ENCODE peak calls at places on chromosomes 4 and X, in eight cellular contexts. M is fibroblast of lung, A is Calu3, I is left lung, X is lower leg skin, W is progenitor cell of endocrine pancreas, F is WTC11, O is Caco-2. Q is an unnamed sample.

GRCh38 chrX:108307408-108308085 is 130.7 kb downstream of the COL4A6 start:
- DNase-seq in M (no peak), A (no peak), I (peak), X (no peak), W (no peak), F (no peak), O (peak), Q (no peak)

GRCh38 chrX:39854772-39855747 is 242.7 kb downstream of the BCOR start:
- DNase-seq in M (no peak), A (no peak), I (no peak), X (no peak), W (no peak), F (no peak), O (no peak), Q (no peak)

GRCh38 chr4:41748788-41749445 is 392 bp upstream of the PHOX2B start:
- DNase-seq in M (no peak), A (no peak), I (no peak), X (no peak), W (no peak), F (no peak), O (no peak), Q (no peak)

GRCh38 chrX:153645921-153646481 is 1.0 kb upstream of the DUSP9 start:
- DNase-seq in M (no peak), A (no peak), I (no peak), X (no peak), W (no peak), F (no peak), O (peak), Q (no peak)

GRCh38 chrX:139126493-139126892 is 404.0 kb upstream of the F9 start:
- DNase-seq in M (no peak), A (peak), I (no peak), X (no peak), W (peak), F (peak), O (peak), Q (no peak)

GRCh38 chrX:70505451-70505841 is 60.8 kb downstream of the DLG3 start:
- DNase-seq in M (no peak), A (no peak), I (no peak), X (no peak), W (no peak), F (no peak), O (no peak), Q (no peak)

GRCh38 chr4:41361831-41362646 is 105.3 kb downstream of the UCHL1 start:
- DNase-seq in M (no peak), A (no peak), I (no peak), X (no peak), W (no peak), F (no peak), O (no peak), Q (no peak)

GRCh38 chrX:54171527-54171926 is 11.5 kb downstream of the FAM120C start:
- DNase-seq in M (peak), A (no peak), I (no peak), X (no peak), W (no peak), F (no peak), O (no peak), Q (no peak)

GRCh38 chr4:8582436-8582835 is 2.2 kb downstream of the GPR78 start:
- DNase-seq in M (no peak), A (no peak), I (peak), X (no peak), W (no peak), F (peak), O (peak), Q (no peak)

GRCh38 chr4:26023191-26023972 is 109.4 kb downstream of the SMIM20 start:
- DNase-seq in M (no peak), A (no peak), I (no peak), X (no peak), W (no peak), F (no peak), O (no peak), Q (no peak)

GRCh38 chr4:140626982-140627381 is 58.2 kb upstream of the UCP1 start:
- DNase-seq in M (peak), A (no peak), I (no peak), X (no peak), W (no peak), F (no peak), O (no peak), Q (no peak)

GRCh38 chr4:151801547-151802516 is 41.0 kb upstream of the GATB start:
- DNase-seq in M (peak), A (peak), I (no peak), X (no peak), W (no peak), F (peak), O (peak), Q (peak)

GRCh38 chr4:169143335-169143734 is 127.4 kb downstream of the SH3RF1 start:
- DNase-seq in M (no peak), A (no peak), I (no peak), X (no peak), W (no peak), F (no peak), O (no peak), Q (no peak)

GRCh38 chr4:53365121-53365485 is 758 bp downstream of the SCFD2 start:
- DNase-seq in M (no peak), A (peak), I (no peak), X (no peak), W (no peak), F (no peak), O (no peak), Q (no peak)

GRCh38 chr4:67522851-67523671 is 22.2 kb downstream of the CENPC start:
- DNase-seq in M (peak), A (no peak), I (no peak), X (no peak), W (no peak), F (no peak), O (no peak), Q (no peak)

GRCh38 chr4:16692021-16692420 is 206.4 kb downstream of the LDB2 start:
- DNase-seq in M (peak), A (no peak), I (no peak), X (no peak), W (no peak), F (no peak), O (no peak), Q (no peak)

GRCh38 chr4:41814565-41814964 is 66.0 kb upstream of the PHOX2B start:
- DNase-seq in M (peak), A (no peak), I (no peak), X (no peak), W (no peak), F (peak), O (no peak), Q (peak)

GRCh38 chrX:107718156-107718621 is 57.4 kb downstream of the TSC22D3 start:
- DNase-seq in M (peak), A (peak), I (no peak), X (peak), W (peak), F (peak), O (peak), Q (peak)

GRCh38 chr4:856468-856901 is 30.6 kb upstream of the CPLX1 start:
- DNase-seq in M (no peak), A (no peak), I (peak), X (no peak), W (no peak), F (no peak), O (no peak), Q (no peak)

GRCh38 chrX:73855546-73855945 is 292.5 kb downstream of the CHIC1 start:
- DNase-seq in M (peak), A (peak), I (no peak), X (peak), W (peak), F (peak), O (peak), Q (peak)

GRCh38 chr4:182391111-182391684 is 148.0 kb downstream of the TENM3 start:
- DNase-seq in M (no peak), A (no peak), I (no peak), X (no peak), W (no peak), F (no peak), O (no peak), Q (no peak)

GRCh38 chrX:114797494-114797893 is 213.6 kb downstream of the HTR2C start:
- DNase-seq in M (no peak), A (peak), I (no peak), X (no peak), W (no peak), F (no peak), O (no peak), Q (no peak)

GRCh38 chr4:169620846-169621228 is 459 bp downstream of the CLCN3 start:
- DNase-seq in M (no peak), A (no peak), I (no peak), X (peak), W (no peak), F (no peak), O (no peak), Q (no peak)

GRCh38 chr4:158003212-158003611 is 169.6 kb downstream of the GASK1B start:
- DNase-seq in M (no peak), A (no peak), I (no peak), X (no peak), W (no peak), F (no peak), O (no peak), Q (no peak)

GRCh38 chrX:119067023-119067739 is 5.6 kb upstream of the CT47C1 start:
- DNase-seq in M (peak), A (peak), I (no peak), X (peak), W (peak), F (peak), O (peak), Q (peak)

GRCh38 chr4:126604273-126604867 is 1028.4 kb upstream of the INTU start:
- DNase-seq in M (peak), A (peak), I (no peak), X (no peak), W (no peak), F (peak), O (no peak), Q (peak)

GRCh38 chr4:119209077-119209476 is 3.4 kb upstream of the USP53 start:
- DNase-seq in M (peak), A (peak), I (no peak), X (peak), W (no peak), F (no peak), O (no peak), Q (no peak)

GRCh38 chrX:84240848-84241565 is 53.0 kb upstream of the RPS6KA6 start:
- DNase-seq in M (peak), A (no peak), I (no peak), X (no peak), W (no peak), F (no peak), O (no peak), Q (no peak)

GRCh38 chr4:77844363-77844762 is 18.3 kb upstream of the MRPL1 start:
- DNase-seq in M (no peak), A (no peak), I (no peak), X (no peak), W (no peak), F (no peak), O (no peak), Q (no peak)

GRCh38 chr4:89640620-89641366 is 196.2 kb downstream of the SNCA start:
- DNase-seq in M (peak), A (peak), I (peak), X (no peak), W (peak), F (peak), O (peak), Q (peak)

GRCh38 chrX:97863261-97863660 is 979.6 kb downstream of the RPA4 start:
- DNase-seq in M (no peak), A (no peak), I (no peak), X (no peak), W (no peak), F (no peak), O (no peak), Q (no peak)
- TF ChIP-seq CTCF in M (no peak), A (no peak), I (no peak), X (no peak), W (no peak), F (no peak), O (no peak), Q (no peak)

GRCh38 chrX:21843179-21843578 is 3.8 kb downstream of the MBTPS2 start:
- DNase-seq in M (no peak), A (no peak), I (no peak), X (no peak), W (no peak), F (no peak), O (no peak), Q (no peak)

GRCh38 chrX:21838937-21839333 is 482 bp upstream of the MBTPS2 start:
- DNase-seq in M (peak), A (peak), I (no peak), X (no peak), W (no peak), F (no peak), O (no peak), Q (no peak)

GRCh38 chrX:21840199-21840557 is 761 bp downstream of the MBTPS2 start:
- DNase-seq in M (no peak), A (no peak), I (no peak), X (no peak), W (no peak), F (no peak), O (no peak), Q (no peak)

GRCh38 chrX:21837056-21837455 is 2.4 kb upstream of the MBTPS2 start:
- DNase-seq in M (no peak), A (no peak), I (no peak), X (no peak), W (no peak), F (no peak), O (no peak), Q (no peak)

GRCh38 chrX:21839334-21840198 is at the start of gene MBTPS2:
- DNase-seq in M (peak), A (peak), I (peak), X (peak), W (peak), F (peak), O (peak), Q (peak)
- TF ChIP-seq CTCF in M (peak), A (no peak), I (no peak), X (no peak), W (no peak), F (no peak), O (no peak), Q (peak)

DNA sequence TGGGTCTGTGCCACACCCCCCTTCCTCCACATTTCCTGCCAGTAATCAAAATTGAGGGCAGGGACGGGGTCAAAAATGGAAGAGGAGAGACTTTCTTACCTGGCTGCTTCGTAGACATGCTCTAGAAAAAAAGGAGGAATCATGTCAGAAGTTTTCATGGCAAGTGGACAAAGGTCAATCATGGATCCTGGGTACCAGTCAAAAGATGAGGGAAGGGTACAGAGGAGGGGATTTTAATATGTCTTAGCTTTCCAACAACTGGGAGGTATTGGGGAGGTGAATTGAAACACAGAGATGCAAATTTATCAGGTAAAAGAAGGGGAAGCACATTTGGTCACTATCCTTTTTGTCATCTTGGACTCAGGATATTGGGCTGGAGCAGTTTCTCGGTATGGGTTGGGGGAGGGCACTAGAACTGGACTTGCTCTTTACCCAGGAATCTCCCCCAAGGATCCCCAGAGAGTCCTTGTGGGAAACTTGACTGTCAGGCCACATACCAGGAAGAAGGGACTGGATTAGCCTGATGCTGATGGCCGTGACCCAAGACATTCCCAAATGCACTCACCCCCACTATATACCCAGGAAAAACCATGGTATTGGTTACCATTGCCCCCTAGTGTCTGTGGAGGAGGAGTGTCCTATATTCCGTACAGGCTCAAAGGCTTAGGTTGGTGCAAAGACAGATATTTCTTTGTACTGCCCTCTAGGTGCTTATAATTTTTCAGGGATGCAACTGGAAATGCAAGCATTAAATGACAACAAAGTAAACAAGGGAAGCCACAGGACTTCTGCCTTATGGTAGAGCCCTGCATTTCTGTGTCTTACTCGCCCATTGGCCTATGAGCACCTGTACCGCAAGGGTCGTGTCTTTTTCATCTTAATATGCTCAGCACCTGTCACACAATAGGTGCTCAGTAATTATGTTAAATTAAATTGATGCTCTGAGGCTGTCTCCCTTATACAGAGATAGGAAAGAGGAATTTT is 16.8 kb downstream of the VSIG4 start:
- DNase-seq in M (no peak), A (no peak), I (no peak), X (no peak), W (no peak), F (no peak), O (no peak), Q (no peak)
- TF ChIP-seq CTCF in M (no peak), A (no peak), I (no peak), X (no peak), W (no peak), F (no peak), O (no peak), Q (no peak)

GRCh38 chr4:138010639-138011038 is 231.5 kb downstream of the SLC7A11 start:
- DNase-seq in M (no peak), A (no peak), I (no peak), X (no peak), W (no peak), F (no peak), O (no peak), Q (no peak)

GRCh38 chr4:138005486-138005885 is 236.7 kb downstream of the SLC7A11 start:
- DNase-seq in M (no peak), A (no peak), I (no peak), X (no peak), W (no peak), F (no peak), O (no peak), Q (no peak)

GRCh38 chr4:138003248-138003647 is 238.9 kb downstream of the SLC7A11 start:
- DNase-seq in M (peak), A (no peak), I (no peak), X (no peak), W (no peak), F (no peak), O (no peak), Q (no peak)

DNA sequence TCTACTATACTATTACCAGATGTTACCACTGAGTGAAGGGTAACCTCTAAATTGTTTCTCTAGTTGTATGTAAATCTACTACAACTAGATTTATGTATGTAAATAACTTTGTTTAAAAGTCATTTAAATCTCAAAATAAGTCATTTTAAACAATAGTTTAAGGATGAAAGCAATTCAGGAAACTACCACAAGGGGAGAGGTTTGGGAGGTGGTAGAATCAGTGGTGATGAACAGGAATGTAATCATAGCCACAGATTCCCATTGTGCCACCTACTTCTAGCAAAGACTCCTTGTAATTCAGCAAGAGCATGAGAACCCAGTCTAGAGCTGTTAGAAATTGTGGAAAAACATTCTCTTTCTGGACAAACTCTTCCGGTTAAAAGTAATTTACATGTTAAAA is 234.6 kb downstream of the SLC7A11 start:
- DNase-seq in M (no peak), A (no peak), I (no peak), X (no peak), W (no peak), F (no peak), O (no peak), Q (no peak)
- TF ChIP-seq CTCF in M (peak), A (no peak), I (no peak), X (no peak), W (peak), F (peak), O (peak), Q (peak)